ENCODE peak calls at places on chromosome 16, in ten cellular contexts. C, K, O, Z, N, H, D, F, W and P are unnamed samples.

GRCh38 chr16:77462894-77463293 is 28.1 kb upstream of the ADAMTS18 start:
- DNase-seq in F (no peak), H (no peak), W (no peak), D (no peak), K (no peak), Z (no peak), C (no peak), N (no peak), O (no peak), P (no peak)

GRCh38 chr16:24609740-24610420 is 70.5 kb downstream of the RBBP6 start:
- DNase-seq in O (peak), F (peak), D (no peak), W (peak), Z (no peak), H (no peak), N (no peak), C (peak), K (peak), P (peak)

GRCh38 chr16:31569360-31569717 is 41.6 kb downstream of the AHSP start:
- DNase-seq in C (no peak), D (no peak), H (no peak), N (no peak), Z (no peak), O (no peak), K (no peak), F (no peak), W (no peak), P (no peak)

GRCh38 chr16:73122604-73123386 is 74.9 kb upstream of the ZFHX3 start:
- DNase-seq in D (no peak), F (peak), W (peak), C (no peak), Z (no peak), N (no peak), K (no peak), H (no peak), O (no peak), P (no peak)

GRCh38 chr16:71847096-71847495 is 1.3 kb downstream of the ATXN1L start:
- DNase-seq in H (no peak), W (no peak), Z (no peak), K (no peak), D (no peak), C (no peak), O (no peak), F (no peak), N (no peak), P (no peak)

GRCh38 chr16:23182675-23183485 is at the start of gene SCNN1G:
- DNase-seq in N (no peak), O (peak), D (peak), H (no peak), Z (peak), F (peak), K (peak), W (no peak), C (no peak), P (peak)

GRCh38 chr16:31108035-31108793 is at the start of gene BCKDK:
- DNase-seq in D (peak), C (peak), K (peak), O (peak), F (peak), W (peak), Z (peak), N (peak), H (no peak), P (peak)

GRCh38 chr16:78461496-78461938 is 362.1 kb downstream of the WWOX start:
- DNase-seq in F (no peak), K (no peak), O (peak), C (no peak), W (no peak), N (no peak), H (no peak), D (no peak), Z (no peak), P (peak)

GRCh38 chr16:23160082-23160481 is 10.8 kb upstream of the USP31 start:
- DNase-seq in F (no peak), Z (no peak), N (no peak), H (no peak), O (no peak), C (no peak), W (no peak), K (no peak), D (no peak), P (no peak)

GRCh38 chr16:59573528-59574271 is 839.6 kb upstream of the GOT2 start:
- DNase-seq in C (no peak), Z (no peak), H (no peak), F (no peak), O (no peak), W (no peak), D (no peak), N (no peak), K (no peak), P (no peak)

GRCh38 chr16:1871974-1872635 is at the start of gene MEIOB:
- DNase-seq in C (no peak), H (no peak), D (no peak), Z (peak), F (peak), O (peak), K (peak), N (peak), W (no peak), P (peak)